ENCODE peak calls at places on chromosome 11, in eight cellular contexts. A is AG10803; Z is colonic mucosa; C is astrocyte; I is GM12865; Y is CD8-positive, alpha-beta T cell; W is GM23338; F is lower leg skin. K is an unnamed sample.

GRCh38 chr11:44565746-44566558 is 489 bp downstream of the CD82 start:
- DNase-seq in F (no peak), I (no peak), C (no peak), W (peak), Y (no peak), Z (no peak), A (no peak), K (no peak)

GRCh38 chr11:47858169-47858543 is 10.0 kb upstream of the NUP160 start:
- DNase-seq in C (peak), Y (no peak), W (no peak), Z (no peak), A (peak), F (no peak), I (no peak), K (peak)

GRCh38 chr11:103622296-103622695 is 414.1 kb upstream of the DDI1 start:
- DNase-seq in Y (no peak), F (no peak), I (no peak), Z (no peak), W (no peak), C (no peak), A (no peak), K (no peak)

GRCh38 chr11:28108909-28109308 is 721 bp downstream of the METTL15 start:
- DNase-seq in A (no peak), Z (no peak), C (no peak), I (no peak), F (no peak), W (no peak), Y (no peak), K (no peak)

GRCh38 chr11:70532728-70533127 is 134.4 kb downstream of the CTTN start:
- DNase-seq in W (no peak), A (peak), I (no peak), Z (no peak), C (peak), F (no peak), Y (no peak), K (no peak)

GRCh38 chr11:102476812-102477211 is 24.2 kb upstream of the TMEM123 start:
- DNase-seq in F (no peak), Z (peak), I (no peak), A (no peak), C (no peak), Y (peak), W (no peak), K (peak)

GRCh38 chr11:124150684-124151083 is 32.5 kb upstream of the OR10D3 start:
- DNase-seq in C (no peak), I (peak), A (no peak), Y (no peak), Z (no peak), W (no peak), F (no peak), K (no peak)

GRCh38 chr11:32870676-32871075 is 21.9 kb upstream of the QSER1 start:
- DNase-seq in F (no peak), W (peak), A (no peak), I (peak), C (no peak), Y (peak), Z (no peak), K (no peak)

GRCh38 chr11:120608061-120608460 is 96.5 kb downstream of the GRIK4 start:
- DNase-seq in F (no peak), Z (no peak), A (no peak), C (no peak), I (no peak), W (no peak), Y (no peak), K (no peak)

GRCh38 chr11:61919841-61920631 is 2.7 kb upstream of the RAB3IL1 start:
- DNase-seq in Y (no peak), I (no peak), F (peak), C (no peak), Z (no peak), W (no peak), A (no peak), K (no peak)

GRCh38 chr11:70432065-70432464 is 33.7 kb downstream of the CTTN start:
- DNase-seq in F (no peak), C (no peak), Z (no peak), I (peak), W (no peak), Y (no peak), A (no peak), K (no peak)

GRCh38 chr11:70871881-70872280 is 380.5 kb downstream of the SHANK2 start:
- DNase-seq in Z (no peak), Y (no peak), I (no peak), F (no peak), C (no peak), W (no peak), A (no peak), K (no peak)

GRCh38 chr11:129372609-129373488 is 2.8 kb upstream of the BARX2 start:
- DNase-seq in Y (no peak), C (no peak), W (peak), Z (no peak), F (no peak), I (no peak), A (no peak), K (no peak)

GRCh38 chr11:125327494-125328130 is 163.1 kb downstream of the PKNOX2 start:
- DNase-seq in I (no peak), C (no peak), Z (no peak), W (no peak), Y (no peak), A (no peak), F (peak), K (no peak)

GRCh38 chr11:11179239-11179638 is 173.8 kb downstream of the CSNK2A3 start:
- DNase-seq in W (no peak), F (no peak), I (no peak), Y (no peak), A (peak), C (peak), Z (no peak), K (no peak)

GRCh38 chr11:69575296-69576068 is 65.5 kb upstream of the CCND1 start:
- DNase-seq in F (no peak), I (no peak), W (no peak), Z (no peak), A (no peak), C (no peak), Y (no peak), K (peak)

DNA sequence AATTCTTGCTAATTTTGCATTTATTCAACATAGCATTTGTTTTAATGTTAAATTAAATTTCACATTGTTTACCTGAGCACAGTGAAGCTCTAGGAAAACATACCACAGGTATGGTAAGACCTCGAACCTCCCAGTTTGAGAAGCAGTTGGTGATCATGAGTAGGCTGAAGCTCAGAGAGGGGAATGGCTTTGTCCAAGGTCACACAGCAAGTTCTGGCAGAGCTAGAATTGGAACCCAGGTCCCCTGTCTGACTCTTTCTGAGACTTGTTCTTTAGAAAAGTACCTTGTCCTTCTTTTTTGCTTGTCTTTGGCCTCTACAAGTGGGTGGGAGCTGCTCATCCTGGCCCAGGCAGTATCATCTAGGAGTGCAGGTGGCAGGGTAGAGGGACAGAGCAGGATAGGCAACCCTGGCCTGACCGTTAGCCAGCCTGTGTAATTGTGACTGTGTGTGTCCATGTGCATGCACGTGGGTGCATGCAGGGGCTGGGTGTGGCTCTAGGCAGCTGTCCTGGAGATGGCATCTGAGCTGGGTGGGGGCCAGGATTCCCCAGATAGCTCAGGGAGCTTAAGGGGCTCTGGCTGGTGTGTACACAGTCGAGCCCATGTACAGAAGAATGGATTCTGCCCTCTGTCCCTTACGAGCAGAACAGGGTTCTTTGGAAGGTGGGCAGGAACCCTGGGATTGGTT is 21.6 kb downstream of the PHLDB1 start:
- DNase-seq in Y (no peak), C (no peak), I (no peak), F (no peak), A (no peak), Z (no peak), W (no peak), K (peak)
- H3K4me3 ChIP-seq in Y (no peak), C (no peak), I (no peak), F (no peak), A (no peak), Z (no peak), W (no peak), K (no peak)

DNA sequence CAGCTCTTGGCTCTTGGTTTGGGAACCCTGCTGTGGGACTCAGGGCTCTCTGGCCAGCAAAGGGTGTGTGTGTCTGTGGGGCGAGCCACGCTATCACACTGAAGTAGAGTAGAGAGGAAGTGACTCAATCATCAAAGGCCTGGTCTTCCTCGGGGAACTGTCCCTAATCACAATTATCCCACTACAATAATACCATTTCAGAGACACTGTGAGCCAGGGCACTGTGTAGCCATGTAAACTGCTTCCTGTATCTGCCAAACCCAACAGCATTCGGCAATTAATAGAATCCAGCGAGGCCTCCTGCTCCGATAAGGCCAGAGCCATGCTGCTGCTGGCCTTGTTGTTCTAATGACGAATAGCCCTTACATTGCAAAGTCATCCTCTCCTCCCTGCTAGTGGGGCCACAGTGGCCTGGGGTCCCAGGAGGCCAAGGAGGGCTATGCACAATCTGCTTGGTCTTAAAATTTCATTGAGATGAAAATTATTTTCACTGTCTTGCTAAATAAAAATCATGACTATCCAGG is 49.8 kb upstream of the LMO2 start:
- DNase-seq in Z (no peak), I (peak), Y (no peak), F (no peak), W (no peak), A (peak), C (peak), K (no peak)
- H3K4me3 ChIP-seq in Z (no peak), I (no peak), Y (no peak), F (no peak), W (no peak), A (no peak), C (no peak), K (no peak)

GRCh38 chr11:10108901-10109665 is 184.9 kb downstream of the SBF2 start:
- DNase-seq in A (peak), F (no peak), C (peak), I (no peak), W (peak), Y (no peak), Z (no peak), K (no peak)
- H3K4me3 ChIP-seq in A (no peak), F (no peak), C (no peak), I (no peak), W (no peak), Y (no peak), Z (no peak), K (no peak)

GRCh38 chr11:111097191-111097590 is 148.3 kb upstream of the POU2AF2 start:
- DNase-seq in W (peak), I (no peak), F (no peak), Y (no peak), C (no peak), Z (peak), A (peak), K (peak)
- H3K4me3 ChIP-seq in W (no peak), I (no peak), F (no peak), Y (no peak), C (peak), Z (peak), A (peak), K (no peak)

GRCh38 chr11:92793189-92793588 is 176.3 kb upstream of the MTNR1B start:
- DNase-seq in F (no peak), I (no peak), A (no peak), Z (no peak), W (peak), Y (no peak), C (no peak), K (no peak)
- H3K4me3 ChIP-seq in F (no peak), I (no peak), A (no peak), Z (no peak), W (peak), Y (no peak), C (no peak), K (no peak)